ENCODE peak calls at places on chromosomes 12 and 14, in five cellular contexts. One of them, this sample, is unnamed.

GRCh38 chr12:100721193-100721592 is 73.4 kb upstream of the ANO4 start:
- DNase-seq in fibroblast of lung: no peak
- DNase-seq in NCI-H1930: no peak
- DNase-seq in retina: no peak
- DNase-seq in stimulated activated naive B cell treated with anti-CD40 and anti-IgM and Interleukin-4, amounts not matched to agents 10 μg/mL and 1 μg/mL and 100 μg/mL, for 72 hours: no peak
- DNase-seq in this sample: no peak

GRCh38 chr12:124730455-124730932 is 133.2 kb downstream of the SCARB1 start:
- DNase-seq in stimulated activated naive B cell treated with anti-CD40 and anti-IgM and Interleukin-4, amounts not matched to agents 10 μg/mL and 1 μg/mL and 100 μg/mL, for 72 hours: no peak
- DNase-seq in fibroblast of lung: peak; percentile 73
- DNase-seq in retina: no peak
- DNase-seq in NCI-H1930: no peak
- DNase-seq in this sample: peak; percentile 73

GRCh38 chr14:73752297-73752992 is 38.3 kb upstream of the PNMA1 start:
- DNase-seq in fibroblast of lung: peak; percentile 80
- DNase-seq in retina: no peak
- DNase-seq in NCI-H1930: no peak
- DNase-seq in stimulated activated naive B cell treated with anti-CD40 and anti-IgM and Interleukin-4, amounts not matched to agents 10 μg/mL and 1 μg/mL and 100 μg/mL, for 72 hours: no peak
- DNase-seq in this sample: peak; percentile 45

GRCh38 chr14:38593477-38593876 is 337.6 kb upstream of the CLEC14A start:
- DNase-seq in NCI-H1930: no peak
- DNase-seq in stimulated activated naive B cell treated with anti-CD40 and anti-IgM and Interleukin-4, amounts not matched to agents 10 μg/mL and 1 μg/mL and 100 μg/mL, for 72 hours: no peak
- DNase-seq in retina: no peak
- DNase-seq in fibroblast of lung: no peak
- DNase-seq in this sample: no peak

GRCh38 chr14:59060841-59061240 is 127.6 kb upstream of the DAAM1 start:
- DNase-seq in fibroblast of lung: peak; percentile 15
- DNase-seq in NCI-H1930: no peak
- DNase-seq in stimulated activated naive B cell treated with anti-CD40 and anti-IgM and Interleukin-4, amounts not matched to agents 10 μg/mL and 1 μg/mL and 100 μg/mL, for 72 hours: no peak
- DNase-seq in retina: no peak
- DNase-seq in this sample: no peak

GRCh38 chr12:77940011-77940423 is 109.3 kb downstream of the NAV3 start:
- DNase-seq in NCI-H1930: no peak
- DNase-seq in fibroblast of lung: peak; percentile 93
- DNase-seq in stimulated activated naive B cell treated with anti-CD40 and anti-IgM and Interleukin-4, amounts not matched to agents 10 μg/mL and 1 μg/mL and 100 μg/mL, for 72 hours: no peak
- DNase-seq in retina: no peak
- DNase-seq in this sample: peak; percentile 93

GRCh38 chr12:93135286-93136239 is 206.5 kb upstream of the EEA1 start:
- DNase-seq in stimulated activated naive B cell treated with anti-CD40 and anti-IgM and Interleukin-4, amounts not matched to agents 10 μg/mL and 1 μg/mL and 100 μg/mL, for 72 hours: no peak
- DNase-seq in retina: no peak
- DNase-seq in NCI-H1930: no peak
- DNase-seq in fibroblast of lung: peak; percentile 20
- DNase-seq in this sample: peak; percentile 57

GRCh38 chr12:46983959-46984833 is 95.2 kb upstream of the PCED1B start:
- DNase-seq in NCI-H1930: peak; percentile 72
- DNase-seq in retina: peak; percentile 43
- DNase-seq in stimulated activated naive B cell treated with anti-CD40 and anti-IgM and Interleukin-4, amounts not matched to agents 10 μg/mL and 1 μg/mL and 100 μg/mL, for 72 hours: peak; percentile 17
- DNase-seq in fibroblast of lung: peak; percentile 56
- DNase-seq in this sample: peak; percentile 75

GRCh38 chr12:65140738-65141137 is 19.6 kb upstream of the WIF1 start:
- DNase-seq in NCI-H1930: no peak
- DNase-seq in fibroblast of lung: no peak
- DNase-seq in retina: no peak
- DNase-seq in stimulated activated naive B cell treated with anti-CD40 and anti-IgM and Interleukin-4, amounts not matched to agents 10 μg/mL and 1 μg/mL and 100 μg/mL, for 72 hours: no peak
- DNase-seq in this sample: no peak

GRCh38 chr12:49055978-49056754 is 4.4 kb downstream of the KMT2D start:
- DNase-seq in stimulated activated naive B cell treated with anti-CD40 and anti-IgM and Interleukin-4, amounts not matched to agents 10 μg/mL and 1 μg/mL and 100 μg/mL, for 72 hours: peak; percentile 43
- DNase-seq in retina: peak; percentile 32
- DNase-seq in fibroblast of lung: peak; percentile 68
- DNase-seq in NCI-H1930: no peak
- DNase-seq in this sample: peak; percentile 82

GRCh38 chr12:4211372-4211771 is 62.2 kb upstream of the CCND2 start:
- DNase-seq in stimulated activated naive B cell treated with anti-CD40 and anti-IgM and Interleukin-4, amounts not matched to agents 10 μg/mL and 1 μg/mL and 100 μg/mL, for 72 hours: no peak
- DNase-seq in NCI-H1930: no peak
- DNase-seq in fibroblast of lung: no peak
- DNase-seq in retina: no peak
- DNase-seq in this sample: no peak

GRCh38 chr14:101721951-101722661 is 39.4 kb upstream of the PPP2R5C start:
- DNase-seq in stimulated activated naive B cell treated with anti-CD40 and anti-IgM and Interleukin-4, amounts not matched to agents 10 μg/mL and 1 μg/mL and 100 μg/mL, for 72 hours: peak; percentile 25
- DNase-seq in retina: no peak
- DNase-seq in NCI-H1930: no peak
- DNase-seq in fibroblast of lung: peak; percentile 93
- DNase-seq in this sample: no peak

GRCh38 chr14:73457935-73458218 is 469 bp downstream of the NUMB start:
- DNase-seq in fibroblast of lung: no peak
- DNase-seq in NCI-H1930: no peak
- DNase-seq in retina: no peak
- DNase-seq in stimulated activated naive B cell treated with anti-CD40 and anti-IgM and Interleukin-4, amounts not matched to agents 10 μg/mL and 1 μg/mL and 100 μg/mL, for 72 hours: no peak
- DNase-seq in this sample: no peak

GRCh38 chr14:75715926-75716780 is 55.1 kb downstream of the TTLL5 start:
- DNase-seq in stimulated activated naive B cell treated with anti-CD40 and anti-IgM and Interleukin-4, amounts not matched to agents 10 μg/mL and 1 μg/mL and 100 μg/mL, for 72 hours: no peak
- DNase-seq in retina: no peak
- DNase-seq in NCI-H1930: no peak
- DNase-seq in fibroblast of lung: peak; percentile 82
- DNase-seq in this sample: peak; percentile 98

GRCh38 chr12:55933158-55933798 is 2.3 kb downstream of the DGKA start:
- DNase-seq in NCI-H1930: no peak
- DNase-seq in retina: no peak
- DNase-seq in fibroblast of lung: peak; percentile 26
- DNase-seq in stimulated activated naive B cell treated with anti-CD40 and anti-IgM and Interleukin-4, amounts not matched to agents 10 μg/mL and 1 μg/mL and 100 μg/mL, for 72 hours: no peak
- DNase-seq in this sample: no peak

GRCh38 chr14:30005114-30005698 is 77.6 kb upstream of the PRKD1 start:
- DNase-seq in fibroblast of lung: peak; percentile 69
- DNase-seq in NCI-H1930: no peak
- DNase-seq in retina: peak; percentile 30
- DNase-seq in stimulated activated naive B cell treated with anti-CD40 and anti-IgM and Interleukin-4, amounts not matched to agents 10 μg/mL and 1 μg/mL and 100 μg/mL, for 72 hours: no peak
- DNase-seq in this sample: peak; percentile 89

GRCh38 chr14:68785817-68786490 is 6.9 kb downstream of the ZFP36L1 start:
- DNase-seq in stimulated activated naive B cell treated with anti-CD40 and anti-IgM and Interleukin-4, amounts not matched to agents 10 μg/mL and 1 μg/mL and 100 μg/mL, for 72 hours: no peak
- DNase-seq in NCI-H1930: no peak
- DNase-seq in retina: peak; percentile 45
- DNase-seq in fibroblast of lung: peak; percentile 75
- DNase-seq in this sample: no peak

GRCh38 chr12:120846721-120847120 is 57.4 kb downstream of the SPPL3 start:
- DNase-seq in NCI-H1930: no peak
- DNase-seq in fibroblast of lung: peak; percentile 27
- DNase-seq in retina: no peak
- DNase-seq in stimulated activated naive B cell treated with anti-CD40 and anti-IgM and Interleukin-4, amounts not matched to agents 10 μg/mL and 1 μg/mL and 100 μg/mL, for 72 hours: no peak
- DNase-seq in this sample: peak; percentile 50

GRCh38 chr12:69908208-69908607 is 83.2 kb downstream of the MYRFL start:
- DNase-seq in NCI-H1930: no peak
- DNase-seq in stimulated activated naive B cell treated with anti-CD40 and anti-IgM and Interleukin-4, amounts not matched to agents 10 μg/mL and 1 μg/mL and 100 μg/mL, for 72 hours: no peak
- DNase-seq in retina: no peak
- DNase-seq in fibroblast of lung: no peak
- DNase-seq in this sample: no peak

GRCh38 chr14:34368971-34369665 is 92.9 kb downstream of the SPTSSA start:
- DNase-seq in fibroblast of lung: no peak
- DNase-seq in retina: no peak
- DNase-seq in stimulated activated naive B cell treated with anti-CD40 and anti-IgM and Interleukin-4, amounts not matched to agents 10 μg/mL and 1 μg/mL and 100 μg/mL, for 72 hours: no peak
- DNase-seq in NCI-H1930: no peak
- DNase-seq in this sample: no peak

GRCh38 chr12:5688226-5688625 is 256.3 kb downstream of the NTF3 start:
- DNase-seq in retina: no peak
- DNase-seq in stimulated activated naive B cell treated with anti-CD40 and anti-IgM and Interleukin-4, amounts not matched to agents 10 μg/mL and 1 μg/mL and 100 μg/mL, for 72 hours: no peak
- DNase-seq in fibroblast of lung: no peak
- DNase-seq in NCI-H1930: no peak
- DNase-seq in this sample: no peak

GRCh38 chr14:52835122-52835903 is 43.9 kb upstream of the GNPNAT1 start:
- DNase-seq in retina: no peak
- DNase-seq in fibroblast of lung: peak; percentile 86
- DNase-seq in NCI-H1930: no peak
- DNase-seq in stimulated activated naive B cell treated with anti-CD40 and anti-IgM and Interleukin-4, amounts not matched to agents 10 μg/mL and 1 μg/mL and 100 μg/mL, for 72 hours: no peak
- DNase-seq in this sample: peak; percentile 43

GRCh38 chr14:77124345-77125274 is 17.0 kb downstream of the ZDHHC22 start:
- DNase-seq in stimulated activated naive B cell treated with anti-CD40 and anti-IgM and Interleukin-4, amounts not matched to agents 10 μg/mL and 1 μg/mL and 100 μg/mL, for 72 hours: peak; percentile 37
- DNase-seq in retina: peak; percentile 86
- DNase-seq in NCI-H1930: no peak
- DNase-seq in fibroblast of lung: peak; percentile 17
- DNase-seq in this sample: peak; percentile 16

GRCh38 chr14:91229743-91230200 is 14.7 kb downstream of the GPR68 start:
- DNase-seq in stimulated activated naive B cell treated with anti-CD40 and anti-IgM and Interleukin-4, amounts not matched to agents 10 μg/mL and 1 μg/mL and 100 μg/mL, for 72 hours: peak; percentile 53
- DNase-seq in NCI-H1930: no peak
- DNase-seq in retina: no peak
- DNase-seq in fibroblast of lung: peak; percentile 94
- DNase-seq in this sample: peak; percentile 61

GRCh38 chr12:112973016-112973711 is 5.2 kb upstream of the OAS2 start:
- DNase-seq in NCI-H1930: no peak
- DNase-seq in fibroblast of lung: no peak
- DNase-seq in stimulated activated naive B cell treated with anti-CD40 and anti-IgM and Interleukin-4, amounts not matched to agents 10 μg/mL and 1 μg/mL and 100 μg/mL, for 72 hours: no peak
- DNase-seq in retina: no peak
- DNase-seq in this sample: no peak

GRCh38 chr14:99686557-99687283 is 2.6 kb downstream of the CYP46A1 start:
- DNase-seq in fibroblast of lung: no peak
- DNase-seq in retina: no peak
- DNase-seq in NCI-H1930: no peak
- DNase-seq in stimulated activated naive B cell treated with anti-CD40 and anti-IgM and Interleukin-4, amounts not matched to agents 10 μg/mL and 1 μg/mL and 100 μg/mL, for 72 hours: no peak
- DNase-seq in this sample: no peak

GRCh38 chr14:100307215-100308111 is 1.2 kb upstream of the SLC25A29 start:
- DNase-seq in stimulated activated naive B cell treated with anti-CD40 and anti-IgM and Interleukin-4, amounts not matched to agents 10 μg/mL and 1 μg/mL and 100 μg/mL, for 72 hours: no peak
- DNase-seq in retina: no peak
- DNase-seq in fibroblast of lung: peak; percentile 9
- DNase-seq in NCI-H1930: no peak
- DNase-seq in this sample: peak; percentile 17

GRCh38 chr12:59084758-59085383 is 164.6 kb upstream of the LRIG3 start:
- DNase-seq in fibroblast of lung: peak; percentile 92
- DNase-seq in stimulated activated naive B cell treated with anti-CD40 and anti-IgM and Interleukin-4, amounts not matched to agents 10 μg/mL and 1 μg/mL and 100 μg/mL, for 72 hours: no peak
- DNase-seq in NCI-H1930: no peak
- DNase-seq in retina: peak; percentile 62
- DNase-seq in this sample: peak; percentile 65

GRCh38 chr12:56998981-56999380 is 7.4 kb downstream of the ZBTB39 start:
- DNase-seq in NCI-H1930: no peak
- DNase-seq in fibroblast of lung: no peak
- DNase-seq in stimulated activated naive B cell treated with anti-CD40 and anti-IgM and Interleukin-4, amounts not matched to agents 10 μg/mL and 1 μg/mL and 100 μg/mL, for 72 hours: no peak
- DNase-seq in retina: no peak
- DNase-seq in this sample: no peak

GRCh38 chr12:130832561-130833209 is 6.4 kb downstream of the STX2 start:
- DNase-seq in fibroblast of lung: peak; percentile 68
- DNase-seq in stimulated activated naive B cell treated with anti-CD40 and anti-IgM and Interleukin-4, amounts not matched to agents 10 μg/mL and 1 μg/mL and 100 μg/mL, for 72 hours: no peak
- DNase-seq in NCI-H1930: no peak
- DNase-seq in retina: no peak
- DNase-seq in this sample: peak; percentile 78

GRCh38 chr14:97177016-97177415 is 379.8 kb downstream of the VRK1 start:
- DNase-seq in NCI-H1930: no peak
- DNase-seq in stimulated activated naive B cell treated with anti-CD40 and anti-IgM and Interleukin-4, amounts not matched to agents 10 μg/mL and 1 μg/mL and 100 μg/mL, for 72 hours: no peak
- DNase-seq in fibroblast of lung: peak; percentile 12
- DNase-seq in retina: no peak
- DNase-seq in this sample: no peak

GRCh38 chr14:24952851-24953666 is 96.9 kb downstream of the STXBP6 start:
- DNase-seq in retina: no peak
- DNase-seq in fibroblast of lung: no peak
- DNase-seq in NCI-H1930: no peak
- DNase-seq in stimulated activated naive B cell treated with anti-CD40 and anti-IgM and Interleukin-4, amounts not matched to agents 10 μg/mL and 1 μg/mL and 100 μg/mL, for 72 hours: no peak
- DNase-seq in this sample: peak; percentile 26

GRCh38 chr12:108461071-108461670 is 53.9 kb upstream of the FICD start:
- DNase-seq in fibroblast of lung: no peak
- DNase-seq in stimulated activated naive B cell treated with anti-CD40 and anti-IgM and Interleukin-4, amounts not matched to agents 10 μg/mL and 1 μg/mL and 100 μg/mL, for 72 hours: no peak
- DNase-seq in NCI-H1930: no peak
- DNase-seq in retina: no peak
- DNase-seq in this sample: no peak

GRCh38 chr14:94548131-94548998 is 12.9 kb upstream of the SERPINA4 start:
- DNase-seq in NCI-H1930: no peak
- DNase-seq in retina: no peak
- DNase-seq in fibroblast of lung: no peak
- DNase-seq in stimulated activated naive B cell treated with anti-CD40 and anti-IgM and Interleukin-4, amounts not matched to agents 10 μg/mL and 1 μg/mL and 100 μg/mL, for 72 hours: no peak
- DNase-seq in this sample: no peak